ENCODE peak calls at places on chromosomes 3 and 15, in six cellular contexts. N is stomach, M is A549, O is IMR-90, X is upper lobe of left lung, G is ovary. S is an unnamed sample.

GRCh38 chr3:100864471-100865268 is 128.6 kb downstream of the ABI3BP start:
- DNase-seq in N (no peak), M (no peak), O (no peak), X (no peak), G (no peak), S (no peak)

GRCh38 chr15:56981160-56981559 is 62.7 kb downstream of the TCF12 start:
- DNase-seq in N (no peak), M (no peak), O (no peak), X (no peak), G (no peak), S (no peak)

GRCh38 chr15:63749330-63749942 is 84.3 kb downstream of the HERC1 start:
- DNase-seq in N (no peak), M (no peak), O (peak; percentile 4), X (no peak), G (no peak), S (no peak)

GRCh38 chr3:5250467-5251195 is 63.1 kb downstream of the EDEM1 start:
- DNase-seq in N (peak; percentile 41), M (no peak), O (no peak), X (no peak), G (no peak), S (no peak)

GRCh38 chr3:127744216-127744815 is 71.6 kb downstream of the ABTB1 start:
- DNase-seq in N (no peak), M (no peak), O (no peak), X (no peak), G (no peak), S (no peak)

GRCh38 chr3:152997526-152997925 is 162.6 kb downstream of the P2RY1 start:
- DNase-seq in N (no peak), M (no peak), O (no peak), X (no peak), G (no peak), S (no peak)

GRCh38 chr15:77720617-77721016 is 87.9 kb upstream of the LINGO1 start:
- DNase-seq in N (no peak), M (no peak), O (no peak), X (no peak), G (no peak), S (no peak)

GRCh38 chr15:81254277-81255265 is 57.9 kb downstream of the IL16 start:
- DNase-seq in N (no peak), M (no peak), O (peak; percentile 59), X (no peak), G (no peak), S (no peak)

GRCh38 chr3:36663666-36664291 is 100.6 kb downstream of the DCLK3 start:
- DNase-seq in N (no peak), M (no peak), O (peak; percentile 60), X (no peak), G (no peak), S (no peak)

GRCh38 chr15:90530250-90531051 is 728 bp downstream of the CRTC3 start:
- DNase-seq in N (peak; percentile 44), M (peak; percentile 69), O (peak; percentile 24), X (peak; percentile 93), G (peak; percentile 76), S (peak; percentile 65)

DNA sequence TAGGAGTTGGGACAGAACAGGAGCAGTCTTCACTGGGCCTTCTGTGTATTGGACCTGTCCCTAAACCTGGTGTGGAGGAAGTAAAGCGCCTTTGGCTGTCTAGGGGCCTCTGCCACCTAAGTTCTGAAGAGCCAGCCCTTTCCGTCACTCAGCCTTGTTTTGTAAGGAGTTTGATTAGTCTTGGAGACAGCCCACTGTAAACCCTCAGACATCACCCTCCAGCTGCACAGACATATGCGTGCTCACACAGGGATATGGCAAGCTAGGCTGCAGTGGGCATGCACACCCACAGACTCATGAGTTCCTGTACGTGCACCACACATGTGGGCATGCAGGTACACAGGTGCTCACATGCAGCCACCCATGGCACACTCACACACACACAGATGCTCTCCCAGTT is 5.2 kb downstream of the PRKCD start:
- DNase-seq in N (no peak), M (no peak), O (no peak), X (no peak), G (no peak), S (no peak)
- H3K27ac ChIP-seq in N (peak overlapping the region; percentile 77), M (no peak overlapping the region), O (no peak overlapping the region), X (peak overlapping the region; percentile 96), G (no peak overlapping the region), S (no peak overlapping the region)

GRCh38 chr3:40532252-40532651 is 7.5 kb downstream of the ZNF621 start:
- DNase-seq in N (no peak), M (no peak), O (no peak), X (no peak), G (no peak), S (no peak)

GRCh38 chr3:40528426-40528825 is 3.7 kb downstream of the ZNF621 start:
- DNase-seq in N (no peak), M (no peak), O (no peak), X (no peak), G (no peak), S (no peak)

GRCh38 chr3:40534283-40534682 is 9.5 kb downstream of the ZNF621 start:
- DNase-seq in N (no peak), M (no peak), O (no peak), X (no peak), G (no peak), S (no peak)
- H3K9me3 ChIP-seq in N (no peaks in the 10 kb centered on the region), M (peaks cover 55% of the 10 kb centered on the region), O (peaks cover 27% of the 10 kb centered on the region), X (peaks cover 3% of the 10 kb centered on the region), G (peaks cover 44% of the 10 kb centered on the region), S (no peaks in the 10 kb centered on the region)

DNA sequence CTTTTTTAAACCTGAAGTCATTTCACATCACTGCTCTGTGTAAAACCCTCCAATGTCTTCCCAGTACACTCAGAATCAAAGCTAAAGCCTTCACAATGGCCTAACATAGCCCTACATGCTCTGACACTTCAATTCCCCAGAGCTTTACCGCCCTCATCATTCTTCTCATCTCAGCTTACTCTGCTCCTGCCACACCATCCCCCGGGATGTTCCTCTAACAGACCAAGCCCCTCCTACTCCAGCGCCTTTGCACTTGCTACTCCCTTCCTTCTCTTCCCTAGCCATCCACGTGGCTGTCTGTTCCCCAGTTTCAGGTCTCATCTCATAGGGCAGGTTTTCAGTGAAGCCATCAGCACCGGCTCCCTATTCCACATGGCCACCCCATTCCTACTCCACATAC is 193.9 kb downstream of the SSR3 start:
- DNase-seq in N (no peak), M (no peak), O (no peak), X (no peak), G (no peak), S (no peak)
- TF ChIP-seq POLR2A in N (no peak), M (no peak), O (no peak), X (no peak), G (no peak), S (no peak)

GRCh38 chr3:30819067-30819798 is 75.2 kb downstream of the GADL1 start:
- DNase-seq in N (no peak), M (no peak), O (no peak), X (no peak), G (no peak), S (no peak)
- H3K27ac ChIP-seq in N (no peak overlapping the region), M (no peak overlapping the region), O (no peak overlapping the region), X (no peak overlapping the region), G (no peak overlapping the region), S (no peak overlapping the region)

DNA sequence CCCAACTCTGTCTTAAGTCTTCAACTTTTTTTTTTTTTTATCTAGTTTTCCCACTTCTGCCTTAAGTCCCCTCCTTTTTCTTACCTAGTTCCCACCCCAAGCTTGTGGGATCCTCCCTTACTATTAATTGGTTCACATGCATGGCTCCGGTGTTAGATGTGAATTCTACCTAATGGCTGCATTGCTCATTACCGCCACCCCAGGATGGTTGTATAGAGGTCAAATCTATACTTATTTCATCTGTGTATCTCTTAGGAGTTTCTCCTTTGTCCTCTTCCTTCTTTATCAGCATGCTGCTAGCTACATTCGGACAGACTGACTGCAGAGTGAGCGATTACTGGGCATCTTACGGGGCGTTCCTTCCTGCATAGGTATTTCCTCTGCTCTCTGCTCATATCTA is 605.7 kb upstream of the GRM7 start:
- DNase-seq in N (no peak), M (no peak), O (no peak), X (no peak), G (no peak), S (no peak)
- H3K9me3 ChIP-seq in N (no peaks in the 10 kb centered on the region), M (no peaks in the 10 kb centered on the region), O (peaks cover 8% of the 10 kb centered on the region), X (no peaks in the 10 kb centered on the region), G (no peaks in the 10 kb centered on the region), S (no peaks in the 10 kb centered on the region)

GRCh38 chr15:52679232-52680040 is at the start of gene ATOSA:
- DNase-seq in N (peak; percentile 92), M (peak; percentile 90), O (peak; percentile 84), X (peak; percentile 96), G (peak; percentile 92), S (peak; percentile 96)

GRCh38 chr15:52677593-52677992 is 1.6 kb downstream of the ATOSA start:
- DNase-seq in N (no peak), M (no peak), O (no peak), X (no peak), G (no peak), S (no peak)

GRCh38 chr15:52680041-52680391 is 828 bp upstream of the ATOSA start:
- DNase-seq in N (no peak), M (no peak), O (peak; percentile 1), X (no peak), G (no peak), S (no peak)

GRCh38 chr15:52678036-52678467 is 1.1 kb downstream of the ATOSA start:
- DNase-seq in N (peak; percentile 51), M (peak; percentile 53), O (peak; percentile 65), X (no peak), G (peak; percentile 62), S (peak; percentile 65)

DNA sequence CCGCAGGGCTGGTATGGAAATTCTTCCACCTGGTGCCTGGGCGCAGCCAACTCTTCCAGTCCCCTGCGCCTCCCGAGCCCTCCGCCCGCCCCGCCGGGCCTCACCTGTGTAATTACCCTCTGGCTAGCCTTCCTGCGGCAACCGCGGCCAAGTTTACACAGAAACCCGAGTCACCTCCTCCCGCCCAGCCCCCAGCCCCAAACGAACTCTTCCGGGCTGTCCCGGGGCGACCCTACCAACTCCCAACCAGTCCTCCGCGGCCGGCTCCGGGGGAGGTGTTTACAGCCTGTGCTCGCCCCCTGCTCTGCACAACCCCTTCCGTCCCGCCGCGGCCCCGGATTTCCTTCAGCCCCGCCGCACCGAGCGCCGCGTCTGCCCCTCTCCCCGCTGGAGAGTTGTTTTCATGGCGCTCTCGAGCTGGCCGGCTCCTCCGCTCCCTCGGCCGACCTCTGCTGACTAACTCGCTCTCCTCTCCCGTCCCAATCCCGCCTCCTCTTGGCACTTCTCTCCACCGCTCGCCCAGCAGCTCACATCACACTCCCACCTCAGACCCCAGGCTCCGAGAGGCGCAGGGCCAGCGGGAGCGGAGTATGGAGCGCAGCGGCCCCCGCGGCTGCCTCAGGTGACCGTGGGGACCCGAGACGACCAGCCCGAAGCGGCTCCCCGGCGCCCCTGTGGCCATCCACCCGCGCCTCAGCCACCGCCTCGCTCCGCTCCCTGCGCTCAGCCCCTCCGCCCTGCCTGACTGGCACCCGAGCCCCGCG is 538 bp downstream of the ATOSA start:
- DNase-seq in N (peak; percentile 88), M (peak; percentile 40), O (peak; percentile 66), X (peak; percentile 92), G (peak; percentile 69), S (peak; percentile 90)
- TF ChIP-seq POLR2A in N (no peak), M (no peak), O (no peak), X (peak; percentile 21), G (no peak), S (no peak)